ENCODE peak calls at places on chromosome 21, in four cellular contexts. U, E, Z and K are unnamed samples.

GRCh38 chr21:15797577-15798363 is 68.0 kb downstream of the USP25 start:
- DNase-seq in U (no peak), E (no peak), Z (no peak), K (no peak)

GRCh38 chr21:41374867-41375533 is 13.2 kb downstream of the MX2 start:
- DNase-seq in U (no peak), E (no peak), Z (no peak), K (no peak)

GRCh38 chr21:40386301-40386911 is 460.6 kb downstream of the DSCAM start:
- DNase-seq in U (no peak), E (peak; percentile 78), Z (peak; percentile 74), K (peak; percentile 36)

GRCh38 chr21:34126269-34126668 is 52.9 kb downstream of the MRPS6 start:
- DNase-seq in U (no peak), E (no peak), Z (no peak), K (no peak)

GRCh38 chr21:21262048-21262447 is 263.8 kb downstream of the NCAM2 start:
- DNase-seq in U (no peak), E (no peak), Z (no peak), K (no peak)

GRCh38 chr21:15000076-15000475 is 64.7 kb downstream of the NRIP1 start:
- DNase-seq in U (no peak), E (no peak), Z (no peak), K (no peak)

GRCh38 chr21:45922648-45923047 is 58.9 kb upstream of the COL6A1 start:
- DNase-seq in U (no peak), E (no peak), Z (no peak), K (no peak)

GRCh38 chr21:34801519-34802132 is 132.8 kb downstream of the CLIC6 start:
- DNase-seq in U (no peak), E (peak; percentile 55), Z (peak; percentile 43), K (peak; percentile 21)

GRCh38 chr21:17758703-17759102 is 60.5 kb downstream of the C21orf91 start:
- DNase-seq in U (no peak), E (no peak), Z (no peak), K (no peak)

GRCh38 chr21:16773206-16773605 is 739.6 kb upstream of the CXADR start:
- DNase-seq in U (no peak), E (no peak), Z (no peak), K (no peak)

GRCh38 chr21:46474365-46474764 is 15.7 kb downstream of the DIP2A start:
- DNase-seq in U (no peak), E (no peak), Z (no peak), K (no peak)

GRCh38 chr21:32687946-32688345 is 39.9 kb downstream of the SYNJ1 start:
- DNase-seq in U (no peak), E (no peak), Z (no peak), K (no peak)

GRCh38 chr21:43864806-43865470 is at the start of gene AGPAT3:
- DNase-seq in U (no peak), E (peak; percentile 87), Z (no peak), K (peak; percentile 76)

DNA sequence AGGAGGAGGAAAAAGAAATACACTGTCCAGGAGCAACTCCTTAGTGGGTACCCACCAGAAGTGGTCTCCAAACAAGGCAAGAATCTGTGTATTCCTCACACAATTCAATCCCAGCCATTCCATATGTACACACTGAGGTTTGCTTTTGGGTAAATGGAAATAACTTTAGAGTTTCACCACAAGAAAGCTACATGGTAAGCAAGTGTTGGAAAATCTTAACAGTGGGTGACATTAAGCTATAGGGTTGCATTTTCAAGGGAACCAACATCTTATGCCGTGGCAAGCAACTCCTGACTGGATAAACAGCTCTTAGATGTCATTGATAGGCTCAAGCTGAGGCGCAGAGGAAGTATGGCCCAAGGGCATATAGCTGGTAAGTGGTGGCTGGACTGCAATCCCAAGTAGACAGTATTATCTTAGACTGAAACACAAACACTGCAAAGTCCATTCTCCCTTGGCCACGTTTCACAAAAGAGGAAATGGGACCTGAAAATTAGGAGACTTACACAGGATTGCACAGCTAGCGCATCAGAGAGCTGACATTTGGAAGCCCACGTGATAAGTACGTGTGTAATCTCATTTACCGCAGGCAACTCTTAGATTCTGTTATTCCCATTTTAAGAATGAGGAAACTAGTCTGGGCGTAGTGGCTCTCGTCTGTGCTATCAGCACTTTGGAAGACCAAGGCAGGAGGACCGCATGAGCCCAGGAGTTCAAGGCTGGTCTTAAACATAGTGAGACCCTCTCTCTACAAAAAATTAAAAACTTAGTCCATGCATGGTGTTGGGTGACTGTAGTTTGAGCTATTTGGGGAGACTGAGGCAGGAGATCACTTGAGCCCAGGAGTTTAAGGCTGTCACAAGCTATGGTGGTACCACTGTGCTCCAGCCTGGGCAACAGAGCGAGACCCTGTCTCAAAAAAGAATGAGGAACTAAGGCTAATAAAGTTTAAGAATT is 4.0 kb upstream of the BRWD1 start:
- DNase-seq in U (no peak), E (peak; percentile 21), Z (no peak), K (no peak)
- TF ChIP-seq USF1 in U (no peak), E (no peak), Z (no peak), K (peak; percentile 96)

GRCh38 chr21:38985423-38986378 is 180.0 kb downstream of the ETS2 start:
- DNase-seq in U (peak; percentile 12), E (peak; percentile 84), Z (no peak), K (peak; percentile 91)
- TF ChIP-seq USF1 in U (no peak), E (no peak), Z (no peak), K (no peak)

GRCh38 chr21:25459993-25460392 is 147.3 kb downstream of the MRPL39 start:
- DNase-seq in U (no peak), E (no peak), Z (no peak), K (no peak)

GRCh38 chr21:25464275-25464674 is 143.0 kb downstream of the MRPL39 start:
- DNase-seq in U (no peak), E (no peak), Z (no peak), K (no peak)

GRCh38 chr21:25465263-25465662 is 142.0 kb downstream of the MRPL39 start:
- DNase-seq in U (no peak), E (no peak), Z (no peak), K (no peak)

GRCh38 chr21:25461730-25462129 is 145.6 kb downstream of the MRPL39 start:
- DNase-seq in U (no peak), E (no peak), Z (no peak), K (no peak)

DNA sequence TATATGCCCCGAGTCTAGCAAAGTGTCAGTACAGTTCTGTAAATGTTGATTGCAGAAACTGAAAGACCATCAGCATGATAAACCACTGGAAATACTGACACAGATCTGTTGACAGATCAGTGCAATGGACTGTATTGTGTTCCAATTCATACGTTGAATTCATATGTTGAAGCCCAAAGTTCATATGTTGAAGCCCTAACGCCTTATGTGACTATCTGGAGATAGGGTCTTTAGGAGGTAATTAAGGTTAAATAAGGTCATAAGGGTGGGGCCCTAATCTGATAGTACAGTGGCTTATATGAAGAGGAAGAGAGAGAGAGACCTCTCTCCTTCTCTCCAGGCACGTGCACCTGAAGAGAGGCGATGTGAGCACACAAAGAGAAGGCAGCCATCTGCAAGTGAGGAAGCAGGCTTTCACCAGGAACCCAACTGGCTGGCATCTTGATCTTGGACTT is 144.7 kb downstream of the MRPL39 start:
- DNase-seq in U (peak; percentile 81), E (no peak), Z (no peak), K (no peak)
- TF ChIP-seq USF1 in U (no peak), E (no peak), Z (no peak), K (no peak)

GRCh38 chr21:36494557-36494956 is 14.6 kb upstream of the CLDN14 start:
- DNase-seq in U (no peak), E (no peak), Z (no peak), K (no peak)

GRCh38 chr21:36487641-36488307 is 7.9 kb upstream of the CLDN14 start:
- DNase-seq in U (no peak), E (no peak), Z (no peak), K (no peak)

GRCh38 chr21:36489103-36489785 is 9.3 kb upstream of the CLDN14 start:
- DNase-seq in U (no peak), E (no peak), Z (no peak), K (no peak)

GRCh38 chr21:36486246-36486645 is 6.3 kb upstream of the CLDN14 start:
- DNase-seq in U (no peak), E (no peak), Z (no peak), K (no peak)

DNA sequence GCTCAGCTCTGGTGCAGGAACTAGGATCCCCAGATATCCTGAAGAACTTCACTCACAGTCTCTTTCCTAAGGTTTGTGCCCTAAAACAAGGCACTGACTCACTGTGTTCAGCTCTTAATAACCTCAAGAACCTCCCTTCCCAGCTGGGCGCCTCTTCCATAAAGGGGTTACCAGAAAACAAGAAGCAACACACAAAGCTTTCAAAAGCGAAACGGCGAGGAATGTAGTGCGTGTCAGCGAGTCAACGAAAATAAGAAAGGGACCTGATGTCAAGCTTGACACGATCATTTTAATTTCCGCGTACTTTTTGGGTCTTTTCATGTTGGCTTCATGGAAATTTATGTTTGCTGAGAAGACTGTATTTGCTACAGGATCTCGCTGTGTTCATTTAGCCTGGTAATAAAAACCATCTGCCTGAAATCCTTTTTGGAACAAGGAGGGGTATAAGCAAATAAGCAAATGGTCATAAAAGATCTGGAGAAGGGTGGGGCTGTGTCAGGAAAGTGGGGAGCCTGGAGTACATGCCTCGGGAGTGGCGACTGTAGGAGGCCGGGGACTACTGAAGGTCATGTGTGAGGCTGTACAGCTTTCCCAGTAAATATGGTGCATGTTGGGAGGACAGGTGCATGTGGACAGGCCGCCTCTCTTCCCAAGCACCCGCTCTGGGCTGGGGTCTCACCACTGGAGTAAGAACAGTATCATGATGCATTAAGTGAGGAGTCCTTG is 11.4 kb upstream of the CLDN14 start:
- DNase-seq in U (no peak), E (no peak), Z (no peak), K (no peak)
- TF ChIP-seq USF1 in U (no peak), E (no peak), Z (no peak), K (no peak)

DNA sequence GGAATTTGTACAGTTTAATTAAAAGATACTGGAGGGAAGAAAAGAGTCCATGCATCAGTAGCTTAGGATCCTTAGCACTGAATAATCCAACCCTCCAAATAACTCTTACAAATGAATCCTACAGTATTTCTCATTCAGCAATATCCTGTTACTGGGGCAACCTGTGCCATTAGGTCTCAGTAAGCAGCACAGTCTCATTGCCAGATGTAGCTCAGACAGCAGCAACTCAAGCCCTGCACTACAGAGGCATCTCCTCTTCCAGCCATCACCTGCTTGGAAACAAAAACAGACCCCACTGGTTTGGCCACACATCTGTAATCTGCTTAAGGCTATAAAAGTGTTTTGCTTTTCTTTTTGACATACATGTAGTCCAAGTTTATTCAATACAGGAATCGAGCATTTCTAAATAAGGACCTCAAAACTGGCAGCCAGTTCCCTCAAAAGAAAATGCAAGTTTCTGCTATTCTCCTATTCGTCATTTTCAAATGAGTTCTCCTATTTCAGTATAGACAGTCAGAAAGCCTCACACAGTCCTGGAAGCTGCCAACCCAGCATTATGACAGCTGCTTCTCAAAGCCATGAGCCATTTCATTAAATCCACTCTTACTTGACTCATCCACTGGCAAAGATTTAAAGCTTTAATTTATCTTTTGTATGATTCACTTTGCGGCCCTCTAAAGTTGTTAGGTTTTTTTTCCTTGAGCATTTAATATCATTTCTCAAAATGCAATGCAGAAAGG is 129.0 kb downstream of the APP start:
- DNase-seq in U (no peak), E (peak; percentile 53), Z (no peak), K (no peak)
- TF ChIP-seq USF1 in U (no peak), E (no peak), Z (no peak), K (no peak)